ENCODE peak calls at places on chromosome 17, in nine cellular contexts. C, F, T, V, K, B, N, Q and U are unnamed samples.
A peak's percentile ranks its signal among the peaks of the same experiment; 100 is the strongest.

GRCh38 chr17:42985225-42985624 is 4.9 kb downstream of the RUNDC1 start:
- DNase-seq in C (no peak), F (no peak), T (no peak), V (no peak), K (no peak), B (no peak), N (no peak), Q (no peak), U (no peak)

GRCh38 chr17:68886401-68886800 is 68.8 kb downstream of the ABCA8 start:
- DNase-seq in C (no peak), F (no peak), T (no peak), V (no peak), K (no peak), B (no peak), N (no peak), Q (no peak), U (no peak)

GRCh38 chr17:51402881-51403280 is 142.5 kb downstream of the UTP18 start:
- DNase-seq in C (no peak), F (no peak), T (no peak), V (no peak), K (no peak), B (no peak), N (no peak), Q (no peak), U (no peak)

GRCh38 chr17:41494524-41494923 is 4.8 kb upstream of the KRT36 start:
- DNase-seq in C (peak; percentile 79), F (no peak), T (no peak), V (no peak), K (no peak), B (no peak), N (no peak), Q (peak; percentile 36), U (no peak)

GRCh38 chr17:1186214-1186820 is 6.5 kb upstream of the ABR start:
- DNase-seq in C (peak; percentile 27), F (no peak), T (no peak), V (no peak), K (no peak), B (no peak), N (no peak), Q (peak; percentile 67), U (no peak)

GRCh38 chr17:72343911-72344310 is 223.1 kb downstream of the SOX9 start:
- DNase-seq in C (no peak), F (no peak), T (no peak), V (no peak), K (no peak), B (no peak), N (no peak), Q (peak; percentile 30), U (no peak)

GRCh38 chr17:61783556-61784304 is 79.6 kb downstream of the BRIP1 start:
- DNase-seq in C (no peak), F (no peak), T (no peak), V (no peak), K (no peak), B (no peak), N (no peak), Q (no peak), U (no peak)

GRCh38 chr17:63232565-63233310 is 213.4 kb downstream of the CYB561 start:
- DNase-seq in C (no peak), F (no peak), T (no peak), V (peak; percentile 45), K (no peak), B (no peak), N (no peak), Q (no peak), U (no peak)

GRCh38 chr17:77037943-77038342 is 102.8 kb upstream of the SEC14L1 start:
- DNase-seq in C (no peak), F (no peak), T (no peak), V (no peak), K (no peak), B (no peak), N (no peak), Q (no peak), U (no peak)